ENCODE peak calls at places on chromosomes 11 and 22, in ten cellular contexts. Y is stimulated activated CD4-positive, alpha-beta T cell treated with anti-CD3 and anti-CD28 coated beads, Interleukin-15, amount 100 ng/mL, for 48 hours; M is activated T-cell treated with anti-CD3 and anti-CD28 coated beads, Interleukin-2, amount 50 U/mL, for 1 hour; R is substantia nigra; I is activated CD4-positive, alpha-beta T cell treated with anti-CD3 and anti-CD28 coated beads, Interleukin-2, amount 50 U/mL, for 24 hours; S is GDM1; J is NCI-H69; F is nucleus accumbens; U is amygdala; D is spleen. V is an unnamed sample.

GRCh38 chr11:122210378-122210995 is 94.5 kb upstream of the BLID start:
- DNase-seq in Y (no peak), M (no peak), R (no peak), I (no peak), S (no peak), J (peak; percentile 18), F (no peak), U (no peak), D (no peak), V (no peak)

GRCh38 chr22:46105494-46106278 is 44.6 kb upstream of the PPARA start:
- DNase-seq in Y (no peak), M (no peak), R (no peak), I (no peak), S (no peak), J (no peak), F (no peak), U (no peak), D (no peak), V (no peak)

GRCh38 chr11:91921974-91922373 is 302.6 kb upstream of the FAT3 start:
- DNase-seq in Y (no peak), M (no peak), R (no peak), I (no peak), S (no peak), J (no peak), F (no peak), U (no peak), D (no peak), V (no peak)

GRCh38 chr11:47916361-47916841 is 64.0 kb upstream of the PTPRJ start:
- DNase-seq in Y (no peak), M (no peak), R (no peak), I (no peak), S (no peak), J (peak; percentile 25), F (no peak), U (no peak), D (no peak), V (no peak)

GRCh38 chr11:44306469-44307244 is 3.3 kb downstream of the ALX4 start:
- DNase-seq in Y (no peak), M (no peak), R (no peak), I (no peak), S (no peak), J (no peak), F (no peak), U (no peak), D (no peak), V (no peak)

GRCh38 chr11:63745304-63746170 is 23.0 kb downstream of the ZFTA start:
- DNase-seq in Y (no peak), M (no peak), R (no peak), I (no peak), S (no peak), J (no peak), F (no peak), U (no peak), D (no peak), V (no peak)

GRCh38 chr11:116188350-116188749 is 584.4 kb downstream of the BUD13 start:
- DNase-seq in Y (no peak), M (no peak), R (no peak), I (no peak), S (no peak), J (no peak), F (no peak), U (no peak), D (peak; percentile 8), V (no peak)

GRCh38 chr22:29914165-29914564 is 31.2 kb downstream of the MTMR3 start:
- DNase-seq in Y (no peak), M (no peak), R (no peak), I (no peak), S (no peak), J (peak; percentile 40), F (no peak), U (no peak), D (no peak), V (no peak)

GRCh38 chr11:6927030-6927617 is 898 bp downstream of the ZNF215 start:
- DNase-seq in Y (no peak), M (no peak), R (no peak), I (no peak), S (no peak), J (peak; percentile 18), F (no peak), U (no peak), D (no peak), V (no peak)

GRCh38 chr11:101860694-101861371 is 54.0 kb upstream of the CEP126 start:
- DNase-seq in Y (no peak), M (peak; percentile 17), R (no peak), I (peak; percentile 9), S (peak; percentile 5), J (peak; percentile 38), F (no peak), U (peak; percentile 8), D (no peak), V (peak; percentile 56)

GRCh38 chr11:16606784-16607674 is 131.4 kb upstream of the C11orf58 start:
- DNase-seq in Y (no peak), M (no peak), R (no peak), I (no peak), S (no peak), J (peak; percentile 62), F (no peak), U (peak; percentile 36), D (peak; percentile 73), V (peak; percentile 80)

GRCh38 chr11:76803811-76804600 is 20.9 kb downstream of the TSKU start:
- DNase-seq in Y (peak; percentile 71), M (peak; percentile 32), R (no peak), I (peak; percentile 46), S (no peak), J (no peak), F (no peak), U (no peak), D (peak; percentile 41), V (peak; percentile 84)

GRCh38 chr22:38872172-38872830 is at the start of gene CBX6:
- DNase-seq in Y (peak; percentile 85), M (peak; percentile 96), R (peak; percentile 91), I (peak; percentile 89), S (peak; percentile 90), J (peak; percentile 99), F (peak; percentile 83), U (peak; percentile 88), D (peak; percentile 98), V (peak; percentile 98)

GRCh38 chr22:50737728-50738648 is at the start of gene ACR:
- DNase-seq in Y (no peak), M (peak; percentile 8), R (no peak), I (no peak), S (no peak), J (no peak), F (no peak), U (no peak), D (peak; percentile 54), V (peak; percentile 53)

GRCh38 chr22:20463324-20464095 is 25.9 kb upstream of the SCARF2 start:
- DNase-seq in Y (no peak), M (peak; percentile 42), R (no peak), I (no peak), S (peak; percentile 62), J (no peak), F (no peak), U (no peak), D (peak; percentile 88), V (peak; percentile 19)

GRCh38 chr22:19878461-19879247 is 24.0 kb upstream of the GNB1L start:
- DNase-seq in Y (no peak), M (peak; percentile 10), R (no peak), I (no peak), S (no peak), J (no peak), F (no peak), U (no peak), D (peak; percentile 47), V (peak; percentile 39)

GRCh38 chr22:40512426-40513136 is 123.9 kb downstream of the MRTFA start:
- DNase-seq in Y (no peak), M (no peak), R (no peak), I (no peak), S (no peak), J (peak; percentile 64), F (no peak), U (no peak), D (no peak), V (no peak)